ENCODE peak calls at places on chromosome 2, in nine cellular contexts. O is AG04449, W is fibroblast of the aortic adventitia, M is epithelial cell of esophagus, A is endothelial cell, N is B cell, U is glutamatergic neuron, H is thyroid gland, G is fibroblast of lung. I is an unnamed sample.

GRCh38 chr2:98777710-98778109 is 46.8 kb upstream of the MGAT4A start:
- DNase-seq in N (no peak), O (no peak), G (no peak), U (no peak), A (no peak), H (no peak), W (no peak), M (no peak), I (no peak)

GRCh38 chr2:78061301-78061700 is 539.1 kb upstream of the LRRTM4 start:
- DNase-seq in U (no peak), N (no peak), M (no peak), W (no peak), A (no peak), G (no peak), O (no peak), H (no peak), I (no peak)

GRCh38 chr2:188978291-188979081 is 4.3 kb downstream of the COL3A1 start:
- DNase-seq in H (peak), A (no peak), N (no peak), W (peak), U (no peak), O (no peak), G (peak), M (peak), I (peak)

GRCh38 chr2:204625135-204625534 is 79.9 kb downstream of the PARD3B start:
- DNase-seq in U (no peak), G (peak), N (no peak), M (peak), W (peak), A (no peak), H (no peak), O (no peak), I (peak)

GRCh38 chr2:191341436-191341835 is 96.2 kb downstream of the MYO1B start:
- DNase-seq in U (no peak), H (no peak), A (no peak), W (no peak), N (no peak), O (no peak), G (no peak), M (peak), I (no peak)

GRCh38 chr2:53568463-53568862 is 199.1 kb upstream of the CHAC2 start:
- DNase-seq in O (no peak), U (no peak), A (no peak), N (no peak), M (no peak), W (peak), H (no peak), G (peak), I (no peak)

GRCh38 chr2:10407841-10408648 is 40.1 kb downstream of the ODC1 start:
- DNase-seq in H (peak), N (peak), U (no peak), W (peak), G (peak), M (peak), A (no peak), O (no peak), I (peak)

GRCh38 chr2:121596221-121597080 is 52.8 kb downstream of the CLASP1 start:
- DNase-seq in A (peak), W (peak), M (peak), G (peak), N (peak), O (no peak), U (no peak), H (peak), I (peak)

GRCh38 chr2:83022631-83023210 is 1436.4 kb downstream of the SUCLG1 start:
- DNase-seq in M (peak), H (no peak), G (peak), O (no peak), U (no peak), N (no peak), A (no peak), W (no peak), I (peak)

GRCh38 chr2:58146707-58147106 is 94.4 kb downstream of the FANCL start:
- DNase-seq in W (peak), M (peak), G (no peak), U (no peak), N (no peak), H (no peak), A (no peak), O (no peak), I (peak)

GRCh38 chr2:232174662-232175061 is 203.9 kb upstream of the ALPP start:
- DNase-seq in W (no peak), H (peak), O (no peak), M (no peak), N (no peak), U (no peak), G (no peak), A (no peak), I (no peak)

GRCh38 chr2:201191132-201191875 is 8.4 kb downstream of the CASP10 start:
- DNase-seq in W (peak), A (peak), H (no peak), O (no peak), U (no peak), N (no peak), G (no peak), M (no peak), I (peak)

GRCh38 chr2:181130686-181131085 is 150.3 kb downstream of the UBE2E3 start:
- DNase-seq in H (no peak), A (no peak), O (no peak), G (peak), M (no peak), W (peak), U (no peak), N (no peak), I (peak)

GRCh38 chr2:240224676-240225075 is 84.2 kb upstream of the OTOS start:
- DNase-seq in U (no peak), W (peak), H (no peak), O (peak), G (peak), N (no peak), M (peak), A (no peak), I (peak)

GRCh38 chr2:159715451-159715850 is 3.1 kb downstream of the MARCHF7 start:
- DNase-seq in U (no peak), M (peak), G (no peak), O (no peak), A (no peak), W (no peak), H (no peak), N (no peak), I (no peak)

GRCh38 chr2:134718956-134719814 is at the start of gene TMEM163:
- DNase-seq in G (no peak), A (peak), U (peak), W (no peak), N (peak), M (peak), H (peak), O (no peak), I (no peak)

GRCh38 chr2:162172802-162173201 is 20.8 kb upstream of the GCG start:
- DNase-seq in W (no peak), U (no peak), G (no peak), N (no peak), O (no peak), M (no peak), A (no peak), H (no peak), I (no peak)

GRCh38 chr2:60808330-60808801 is 52.3 kb downstream of the PAPOLG start:
- DNase-seq in G (no peak), H (no peak), A (no peak), M (no peak), U (no peak), O (no peak), W (no peak), N (no peak), I (no peak)

GRCh38 chr2:109521751-109522374 is 91.9 kb downstream of the SEPTIN10 start:
- DNase-seq in O (no peak), A (no peak), G (no peak), H (no peak), N (no peak), U (no peak), W (no peak), M (no peak), I (no peak)

GRCh38 chr2:241161646-241162281 is 11.5 kb downstream of the PPP1R7 start:
- DNase-seq in A (no peak), H (peak), M (peak), O (peak), N (no peak), G (peak), W (peak), U (no peak), I (peak)

GRCh38 chr2:112866128-112866835 is 29.7 kb upstream of the IL1B start:
- DNase-seq in G (no peak), U (no peak), H (no peak), A (no peak), N (no peak), O (no peak), W (no peak), M (no peak), I (no peak)

GRCh38 chr2:45067859-45068642 is 58.8 kb upstream of the SIX2 start:
- DNase-seq in M (no peak), H (peak), W (peak), U (peak), N (no peak), G (peak), A (peak), O (no peak), I (peak)

GRCh38 chr2:207996848-207997247 is 28.5 kb downstream of the PLEKHM3 start:
- DNase-seq in A (no peak), N (no peak), W (no peak), H (no peak), G (no peak), U (no peak), M (no peak), O (no peak), I (no peak)

GRCh38 chr2:162002623-162003200 is 71.3 kb downstream of the DPP4 start:
- DNase-seq in M (no peak), N (no peak), U (no peak), O (no peak), W (no peak), A (no peak), G (no peak), H (no peak), I (no peak)

GRCh38 chr2:53584986-53585385 is 182.6 kb upstream of the CHAC2 start:
- DNase-seq in W (no peak), M (no peak), N (no peak), G (no peak), U (no peak), A (no peak), O (no peak), H (no peak), I (no peak)

GRCh38 chr2:224078656-224079055 is 39.6 kb upstream of the SERPINE2 start:
- DNase-seq in A (no peak), M (no peak), H (peak), U (no peak), G (no peak), N (no peak), W (no peak), O (no peak), I (no peak)

GRCh38 chr2:96267159-96267971 is 1.3 kb downstream of the CIAO1 start:
- DNase-seq in W (peak), O (no peak), A (peak), H (peak), U (peak), G (peak), M (peak), N (peak), I (peak)

GRCh38 chr2:119592436-119592835 is 48.2 kb downstream of the CFAP221 start:
- DNase-seq in M (no peak), U (no peak), N (no peak), A (no peak), W (no peak), G (no peak), O (no peak), H (no peak), I (no peak)
- TF ChIP-seq CTCF in M (no peak), U (no peak), N (no peak), A (no peak), W (no peak), G (no peak), O (no peak), H (no peak), I (no peak)

DNA sequence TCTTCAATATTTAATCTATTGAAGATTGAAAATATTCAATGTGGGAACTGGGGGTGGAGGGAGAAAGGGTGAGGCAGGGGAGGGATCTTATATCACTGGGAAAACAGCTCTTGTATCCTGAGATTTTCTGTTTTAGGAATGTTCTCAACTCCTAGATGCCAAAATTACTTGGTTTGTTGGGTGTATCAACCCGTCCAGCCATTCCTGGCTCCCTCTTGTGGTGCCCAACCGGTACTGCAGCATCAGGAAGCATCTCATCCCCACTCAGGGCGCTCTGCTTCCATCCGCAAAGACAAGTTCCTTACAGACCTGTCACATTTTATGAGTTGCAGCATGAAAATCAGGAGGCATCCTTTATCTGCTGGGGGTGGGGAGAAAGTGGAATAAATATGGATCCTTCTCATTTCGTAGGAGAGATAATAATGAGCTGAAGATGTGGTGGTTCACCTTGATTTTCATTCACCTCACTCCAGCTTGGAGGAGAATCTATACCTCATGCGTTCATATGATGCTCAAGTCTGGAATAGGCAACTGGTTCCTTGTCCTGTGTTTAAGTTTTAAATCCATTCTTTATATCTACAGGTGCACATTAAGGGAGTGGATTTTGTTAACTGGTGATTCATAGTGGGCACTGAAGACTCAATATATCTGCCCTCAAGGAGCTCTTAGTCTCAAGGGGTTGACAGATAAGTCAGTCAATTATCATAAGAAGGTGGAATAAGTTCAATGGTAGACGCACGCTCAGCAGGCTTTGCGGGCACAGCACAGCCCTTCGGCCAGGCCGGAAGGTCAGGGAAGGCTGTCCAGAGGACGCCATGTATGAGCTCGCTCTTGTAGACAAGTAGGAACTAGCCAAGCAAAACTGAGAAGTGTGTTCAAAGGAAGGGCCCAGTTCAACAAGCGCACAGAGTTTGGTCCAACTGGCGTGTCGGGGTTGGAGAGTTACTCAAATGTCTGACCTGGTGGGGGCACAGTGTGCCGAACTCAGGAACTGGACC is 127.3 kb downstream of the RNF144A start:
- DNase-seq in U (peak), G (peak), O (no peak), M (peak), N (peak), H (peak), W (peak), A (peak), I (peak)
- TF ChIP-seq CTCF in U (peak), G (peak), O (peak), M (peak), N (peak), H (peak), W (peak), A (peak), I (peak)

GRCh38 chr2:137741963-137742362 is 222.3 kb upstream of the HNMT start:
- DNase-seq in N (no peak), H (no peak), U (no peak), O (no peak), W (no peak), G (no peak), M (no peak), A (no peak), I (no peak)

GRCh38 chr2:137737559-137737958 is 226.7 kb upstream of the HNMT start:
- DNase-seq in G (no peak), M (no peak), A (no peak), H (no peak), N (no peak), O (no peak), U (no peak), W (no peak), I (no peak)
- TF ChIP-seq CTCF in G (no peak), M (no peak), A (no peak), H (no peak), N (no peak), O (no peak), U (no peak), W (no peak), I (no peak)

GRCh38 chr2:47373747-47374146 is 29.2 kb upstream of the MSH2 start:
- DNase-seq in N (no peak), H (peak), W (no peak), G (no peak), M (peak), U (no peak), O (no peak), A (peak), I (no peak)
- TF ChIP-seq CTCF in N (no peak), H (no peak), W (no peak), G (no peak), M (no peak), U (no peak), O (no peak), A (no peak), I (no peak)

DNA sequence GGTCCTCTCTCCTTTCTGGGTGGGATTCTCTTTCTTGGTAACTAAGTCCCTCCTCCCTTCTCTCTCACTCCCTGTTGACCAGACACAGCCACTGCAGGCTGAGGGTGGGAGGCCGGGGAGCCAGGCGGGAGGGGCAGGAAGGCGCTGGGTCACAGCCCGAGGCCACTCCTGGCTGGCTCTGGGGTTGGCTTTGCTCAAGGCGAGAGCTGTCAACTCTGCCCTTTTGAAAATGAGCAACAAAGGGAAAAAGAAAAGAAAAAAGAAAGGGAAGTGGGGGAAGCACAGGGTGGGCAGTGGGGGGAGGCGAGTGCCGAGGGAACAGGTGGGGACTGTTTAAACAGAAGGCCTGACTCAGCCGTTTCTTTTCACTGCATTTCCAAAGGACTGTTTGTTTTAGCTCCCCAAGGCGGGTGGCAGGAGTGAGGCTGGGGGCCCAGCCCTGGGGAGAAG is 70.5 kb upstream of the IGFBP5 start:
- DNase-seq in M (no peak), U (peak), N (no peak), A (peak), W (no peak), O (no peak), G (no peak), H (peak), I (no peak)
- TF ChIP-seq CTCF in M (no peak), U (no peak), N (no peak), A (no peak), W (no peak), O (no peak), G (no peak), H (no peak), I (no peak)

GRCh38 chr2:182245963-182246362 is 180.9 kb downstream of the PDE1A start:
- DNase-seq in G (no peak), A (no peak), U (no peak), W (no peak), M (peak), H (no peak), N (no peak), O (no peak), I (no peak)

GRCh38 chr2:182252534-182252933 is 174.3 kb downstream of the PDE1A start:
- DNase-seq in G (no peak), O (no peak), H (no peak), A (no peak), M (no peak), W (no peak), N (no peak), U (no peak), I (no peak)

GRCh38 chr2:182247831-182248230 is 179.0 kb downstream of the PDE1A start:
- DNase-seq in W (no peak), A (no peak), U (no peak), H (no peak), N (no peak), M (no peak), G (no peak), O (no peak), I (no peak)

GRCh38 chr2:182248898-182249297 is 177.9 kb downstream of the PDE1A start:
- DNase-seq in O (no peak), W (no peak), A (no peak), U (no peak), N (no peak), G (no peak), H (no peak), M (no peak), I (no peak)

DNA sequence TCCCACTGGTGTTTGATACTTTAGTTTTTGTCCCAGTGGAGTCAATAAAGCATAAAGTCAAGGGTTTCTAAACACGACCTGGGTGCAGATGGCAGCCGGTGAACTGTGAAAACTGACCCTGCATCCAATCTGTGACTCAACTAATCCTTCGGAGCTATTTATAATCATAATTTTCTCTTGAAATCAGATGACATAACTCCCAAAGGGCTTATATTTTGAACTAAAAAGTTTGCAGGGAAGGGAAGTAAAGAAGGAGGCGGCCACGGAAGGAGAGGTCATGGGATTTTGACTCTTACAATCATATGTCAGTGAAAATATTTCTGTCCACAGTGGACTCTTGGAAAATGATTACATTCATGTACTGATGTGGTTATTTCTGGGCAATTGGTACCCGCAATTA is 178.5 kb downstream of the PDE1A start:
- DNase-seq in M (no peak), W (no peak), N (no peak), A (no peak), H (no peak), O (no peak), G (no peak), U (no peak), I (no peak)
- TF ChIP-seq CTCF in M (no peak), W (no peak), N (no peak), A (no peak), H (no peak), O (no peak), G (no peak), U (no peak), I (no peak)

DNA sequence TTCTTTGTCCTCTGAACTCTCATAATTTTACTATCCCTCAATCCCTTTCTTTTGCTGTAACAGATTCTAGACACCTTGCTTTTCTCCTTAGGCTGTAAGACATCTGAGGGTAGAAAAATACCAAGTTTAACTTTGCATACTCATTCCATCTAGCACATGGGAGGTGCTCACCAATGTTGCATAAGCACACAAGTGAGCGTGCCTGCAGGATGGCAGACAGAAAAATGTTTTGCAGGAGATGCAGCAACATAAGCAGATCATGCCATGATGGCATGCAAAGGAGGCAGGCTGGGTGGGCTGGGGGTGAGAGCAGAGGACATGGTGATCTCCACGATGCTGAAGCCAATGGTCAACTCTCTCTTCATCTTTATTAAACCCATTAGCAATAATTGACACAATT is 24.1 kb downstream of the CYRIA start:
- DNase-seq in G (no peak), W (no peak), U (no peak), A (no peak), O (no peak), N (no peak), M (no peak), H (no peak), I (no peak)
- TF ChIP-seq CTCF in G (no peak), W (no peak), U (no peak), A (no peak), O (no peak), N (no peak), M (no peak), H (no peak), I (no peak)

GRCh38 chr2:137888845-137889244 is 75.4 kb upstream of the HNMT start:
- DNase-seq in W (peak), A (peak), O (no peak), G (peak), H (peak), N (no peak), U (peak), M (peak), I (peak)
- TF ChIP-seq CTCF in W (peak), A (no peak), O (peak), G (peak), H (no peak), N (no peak), U (peak), M (peak), I (peak)